ENCODE peak calls at places on chromosomes 16 and 17, in ten cellular contexts. N is cardiac fibroblast; X is PC-9; V is CD8-positive, alpha-beta memory T cell; H is stomach; F is amniotic stem cell; C is myocyte; E is germinal center; P is endothelial cell; A is small intestine. T is an unnamed sample.

GRCh38 chr17:40646791-40647548 is 648 bp downstream of the SMARCE1 start:
- DNase-seq in N (peak), X (peak), V (no peak), H (no peak), F (no peak), C (no peak), E (peak), P (peak), A (peak), T (peak)

GRCh38 chr17:12765544-12765943 is 23.8 kb upstream of the ARHGAP44 start:
- DNase-seq in N (peak), X (no peak), V (no peak), H (peak), F (peak), C (no peak), E (no peak), P (no peak), A (peak), T (peak)

GRCh38 chr16:58494981-58495860 is 4.7 kb upstream of the NDRG4 start:
- DNase-seq in N (peak), X (peak), V (peak), H (peak), F (peak), C (peak), E (peak), P (peak), A (peak), T (peak)

GRCh38 chr16:71781741-71782140 is 26.9 kb downstream of the AP1G1 start:
- DNase-seq in N (peak), X (peak), V (no peak), H (no peak), F (no peak), C (no peak), E (no peak), P (no peak), A (no peak), T (peak)

GRCh38 chr16:4315185-4316102 is at the start of gene GLIS2:
- DNase-seq in N (peak), X (no peak), V (no peak), H (peak), F (peak), C (peak), E (no peak), P (peak), A (no peak), T (peak)

GRCh38 chr16:11966173-11966572 is 1.2 kb downstream of the TNFRSF17 start:
- DNase-seq in N (no peak), X (no peak), V (no peak), H (no peak), F (no peak), C (no peak), E (peak), P (no peak), A (no peak), T (no peak)

GRCh38 chr16:57617604-57618111 is 10.8 kb upstream of the ADGRG1 start:
- DNase-seq in N (no peak), X (no peak), V (peak), H (peak), F (no peak), C (no peak), E (no peak), P (no peak), A (no peak), T (no peak)

GRCh38 chr17:78986048-78986648 is 6.4 kb upstream of the LGALS3BP start:
- DNase-seq in N (peak), X (no peak), V (no peak), H (peak), F (no peak), C (peak), E (no peak), P (no peak), A (peak), T (peak)

GRCh38 chr17:59355695-59356323 is 24.4 kb downstream of the YPEL2 start:
- DNase-seq in N (no peak), X (no peak), V (no peak), H (no peak), F (no peak), C (no peak), E (no peak), P (no peak), A (no peak), T (no peak)

GRCh38 chr16:12406840-12407690 is 396.6 kb downstream of the CPPED1 start:
- DNase-seq in N (peak), X (peak), V (no peak), H (no peak), F (no peak), C (no peak), E (no peak), P (no peak), A (peak), T (peak)

GRCh38 chr16:30581462-30581861 is 4.0 kb downstream of the ZNF785 start:
- DNase-seq in N (no peak), X (no peak), V (no peak), H (no peak), F (no peak), C (no peak), E (no peak), P (no peak), A (no peak), T (no peak)

GRCh38 chr16:592518-593306 is 2.8 kb downstream of the RAB40C start:
- DNase-seq in N (peak), X (peak), V (no peak), H (peak), F (no peak), C (no peak), E (no peak), P (no peak), A (peak), T (no peak)